ENCODE peak calls at places on chromosomes 11 and 22, in ten cellular contexts. J is heart right ventricle, S is HepG2, O is mucosa of descending colon, U is kidney, X is A549, H is lower lobe of right lung, G is tibial artery, R is endothelial cell of umbilical vein, L is right cardiac atrium. A is an unnamed sample. For H3K4me1 and H3K9me3, the result is how much of the 10 kb centered on the place peaks cover.

GRCh38 chr11:100573911-100574513 is 113.1 kb upstream of the ARHGAP42 start:
- DNase-seq in J (no peak), S (no peak), O (no peak), U (no peak), X (no peak), H (no peak), G (no peak), R (no peak), L (no peak), A (no peak)

GRCh38 chr11:12540913-12541587 is 133.2 kb upstream of the TEAD1 start:
- DNase-seq in J (no peak), S (no peak), O (no peak), U (no peak), X (peak), H (no peak), G (peak), R (no peak), L (no peak), A (no peak)

GRCh38 chr11:72238040-72238450 is 5.9 kb downstream of the PHOX2A start:
- DNase-seq in J (no peak), S (peak), O (peak), U (no peak), X (peak), H (peak), G (no peak), R (peak), L (peak), A (peak)

GRCh38 chr11:45530111-45530510 is 135.3 kb downstream of the CHST1 start:
- DNase-seq in J (no peak), S (no peak), O (no peak), U (no peak), X (no peak), H (no peak), G (no peak), R (no peak), L (no peak), A (no peak)

GRCh38 chr22:25068701-25069100 is 116.2 kb downstream of the KIAA1671 start:
- DNase-seq in J (no peak), S (no peak), O (no peak), U (no peak), X (no peak), H (no peak), G (no peak), R (no peak), L (no peak), A (no peak)

GRCh38 chr11:123303924-123304323 is 108.9 kb upstream of the CLMP start:
- DNase-seq in J (no peak), S (no peak), O (no peak), U (no peak), X (no peak), H (no peak), G (no peak), R (no peak), L (no peak), A (no peak)

GRCh38 chr11:6251120-6251733 is 8.4 kb upstream of the CCKBR start:
- DNase-seq in J (peak), S (peak), O (peak), U (peak), X (peak), H (peak), G (peak), R (peak), L (peak), A (peak)

GRCh38 chr22:26480611-26480932 is 3.0 kb downstream of the HPS4 start:
- DNase-seq in J (no peak), S (no peak), O (no peak), U (no peak), X (no peak), H (no peak), G (peak), R (no peak), L (no peak), A (no peak)

GRCh38 chr11:45669146-45669545 is 3.7 kb upstream of the CHST1 start:
- DNase-seq in J (no peak), S (no peak), O (no peak), U (peak), X (no peak), H (no peak), G (no peak), R (no peak), L (no peak), A (no peak)

GRCh38 chr11:61913699-61914395 is 3.5 kb downstream of the RAB3IL1 start:
- DNase-seq in J (no peak), S (no peak), O (no peak), U (no peak), X (no peak), H (no peak), G (no peak), R (no peak), L (no peak), A (no peak)

GRCh38 chr22:44381761-44382454 is 69.2 kb upstream of the SHISAL1 start:
- DNase-seq in J (no peak), S (no peak), O (no peak), U (peak), X (no peak), H (peak), G (no peak), R (no peak), L (no peak), A (peak)

GRCh38 chr11:83691387-83692088 is 405.4 kb upstream of the CCDC90B start:
- DNase-seq in J (no peak), S (no peak), O (no peak), U (no peak), X (no peak), H (no peak), G (no peak), R (peak), L (peak), A (no peak)

GRCh38 chr11:117828641-117829368 is 4.3 kb upstream of the FXYD2 start:
- DNase-seq in J (no peak), S (no peak), O (peak), U (peak), X (peak), H (peak), G (peak), R (peak), L (peak), A (peak)

GRCh38 chr11:127492025-127492424 is 491.5 kb upstream of the KIRREL3 start:
- DNase-seq in J (no peak), S (no peak), O (no peak), U (no peak), X (no peak), H (no peak), G (no peak), R (no peak), L (no peak), A (no peak)

GRCh38 chr11:79419120-79419519 is 21.7 kb downstream of the TENM4 start:
- DNase-seq in J (no peak), S (peak), O (peak), U (no peak), X (peak), H (no peak), G (no peak), R (no peak), L (no peak), A (peak)

GRCh38 chr11:67463186-67463585 is 5.9 kb downstream of the TMEM134 start:
- DNase-seq in J (no peak), S (no peak), O (no peak), U (peak), X (no peak), H (no peak), G (peak), R (no peak), L (no peak), A (no peak)

DNA sequence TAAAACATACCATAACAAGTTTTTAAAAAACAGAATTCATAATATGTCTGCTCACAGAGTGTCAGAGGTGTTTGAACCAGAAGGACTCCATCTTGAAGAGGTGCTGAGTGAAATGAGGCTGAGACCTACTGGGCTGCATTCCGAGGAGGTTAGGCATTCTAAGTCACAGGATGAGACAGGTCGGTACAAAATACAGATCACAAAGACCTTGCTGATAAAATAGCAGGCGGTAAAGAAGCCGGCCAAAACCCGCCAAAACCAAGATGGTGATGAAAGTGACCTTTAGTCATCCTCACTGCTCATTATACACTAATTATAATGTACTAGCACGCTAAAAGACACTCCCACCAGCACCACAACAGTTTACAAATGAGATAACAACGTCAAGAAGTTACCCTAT is 116.4 kb downstream of the ARHGAP32 start:
- DNase-seq in J (no peak), S (no peak), O (no peak), U (peak), X (no peak), H (no peak), G (no peak), R (no peak), L (no peak), A (no peak)
- H3K4me1 ChIP-seq in J (under half), S (under half), O (under half), U (under half), X (under half), H (under half), G (under half), R (under half), L (under half), A (under half)

GRCh38 chr22:48262596-48263430 is 1500.4 kb downstream of the TBC1D22A start:
- DNase-seq in J (no peak), S (no peak), O (no peak), U (no peak), X (no peak), H (no peak), G (peak), R (no peak), L (no peak), A (no peak)

GRCh38 chr22:48263431-48263765 is 1500.9 kb downstream of the TBC1D22A start:
- DNase-seq in J (no peak), S (no peak), O (no peak), U (no peak), X (no peak), H (no peak), G (no peak), R (no peak), L (no peak), A (no peak)

GRCh38 chr22:48265000-48265625 is 1502.7 kb downstream of the TBC1D22A start:
- DNase-seq in J (no peak), S (no peak), O (no peak), U (no peak), X (no peak), H (no peak), G (no peak), R (no peak), L (no peak), A (no peak)

GRCh38 chr22:48263791-48264351 is 1501.4 kb downstream of the TBC1D22A start:
- DNase-seq in J (no peak), S (no peak), O (no peak), U (no peak), X (no peak), H (no peak), G (no peak), R (no peak), L (no peak), A (no peak)

GRCh38 chr22:48264586-48264985 is 1502.1 kb downstream of the TBC1D22A start:
- DNase-seq in J (no peak), S (no peak), O (no peak), U (no peak), X (no peak), H (no peak), G (no peak), R (no peak), L (no peak), A (no peak)
- H3K9me3 ChIP-seq in J (under half), S (under half), O (under half), U (under half), X (under half), H (under half), G (under half), R (under half), L (under half), A (under half)

DNA sequence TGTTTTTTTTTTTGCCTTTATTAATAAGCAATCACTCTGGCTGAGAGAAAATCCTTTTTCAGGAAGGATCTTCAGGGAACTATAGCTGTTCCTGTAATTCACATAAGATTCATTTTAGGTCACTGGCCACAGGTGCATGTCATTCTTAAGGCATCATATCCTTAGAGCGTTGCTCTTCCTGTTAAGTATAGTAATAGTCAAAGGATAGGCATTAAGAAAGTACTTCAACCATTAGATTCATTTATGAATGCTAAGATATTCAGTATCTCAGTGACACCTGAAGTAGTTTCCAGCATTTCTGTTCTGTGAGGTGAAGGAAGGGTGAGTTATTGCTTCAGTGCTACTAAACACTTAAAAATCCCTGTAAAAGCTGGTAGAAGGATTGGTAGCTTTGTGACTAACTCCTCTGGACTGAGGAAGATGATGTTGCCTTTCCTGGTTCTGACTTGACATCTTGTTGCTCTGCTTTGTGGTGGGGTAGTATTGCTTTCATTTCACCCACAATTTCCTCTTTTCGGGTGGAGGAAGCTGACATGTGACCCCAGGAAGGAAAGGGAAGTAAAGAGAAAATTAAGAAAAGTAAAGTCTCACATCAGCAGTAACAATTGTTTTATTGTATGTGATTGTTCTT is 34.7 kb downstream of the RNF169 start:
- DNase-seq in J (no peak), S (no peak), O (peak), U (no peak), X (no peak), H (no peak), G (no peak), R (peak), L (no peak), A (no peak)
- H3K4me1 ChIP-seq in J (under half), S (under half), O (under half), U (under half), X (under half), H (under half), G (under half), R (under half), L (under half), A (half or more)

DNA sequence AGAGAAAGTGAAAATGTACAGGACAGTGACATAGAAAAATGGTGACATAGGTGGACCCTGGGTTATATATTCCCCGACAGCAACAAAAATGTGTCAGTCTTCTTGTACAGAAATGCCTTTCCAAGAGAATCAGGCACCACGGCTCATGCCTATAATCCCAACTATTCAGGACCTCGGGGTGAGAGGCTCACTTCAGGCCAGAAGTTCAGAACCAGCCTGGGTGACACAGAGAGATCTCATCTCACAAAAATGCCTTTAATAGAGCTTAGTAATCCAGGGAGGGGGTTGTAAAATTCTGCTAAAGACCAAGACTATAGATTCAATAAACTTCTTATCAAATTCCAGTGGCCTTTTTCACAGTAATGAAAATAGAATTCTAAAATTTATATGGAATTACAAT is 10.7 kb downstream of the ZNF195 start:
- DNase-seq in J (no peak), S (no peak), O (no peak), U (no peak), X (no peak), H (no peak), G (no peak), R (no peak), L (no peak), A (no peak)
- H3K9me3 ChIP-seq in J (under half), S (under half), O (under half), U (under half), X (half or more), H (under half), G (under half), R (under half), L (under half), A (under half)

DNA sequence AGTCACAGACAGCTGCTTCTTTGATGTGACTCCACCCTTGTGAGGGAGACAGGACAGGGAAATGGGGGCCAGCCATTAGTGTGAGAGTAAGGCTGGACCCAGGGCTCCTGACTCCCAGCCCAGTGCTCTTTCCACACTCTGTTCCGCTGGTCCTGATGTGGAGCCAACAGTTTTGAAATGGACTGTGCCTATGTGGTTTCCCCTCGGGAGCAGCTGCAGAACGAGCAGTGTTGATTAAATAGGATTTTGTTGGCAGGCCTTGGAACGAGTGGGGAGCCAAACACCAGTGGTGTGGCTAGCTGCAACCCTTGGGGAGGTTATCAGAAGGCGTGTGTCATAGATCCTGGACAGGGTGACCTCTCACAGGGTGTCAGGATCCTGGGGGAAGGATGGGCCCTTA is 66.5 kb upstream of the AMPD3 start:
- DNase-seq in J (no peak), S (no peak), O (no peak), U (no peak), X (no peak), H (no peak), G (peak), R (no peak), L (peak), A (no peak)
- H3K4me1 ChIP-seq in J (under half), S (under half), O (under half), U (under half), X (under half), H (under half), G (under half), R (under half), L (under half), A (under half)

DNA sequence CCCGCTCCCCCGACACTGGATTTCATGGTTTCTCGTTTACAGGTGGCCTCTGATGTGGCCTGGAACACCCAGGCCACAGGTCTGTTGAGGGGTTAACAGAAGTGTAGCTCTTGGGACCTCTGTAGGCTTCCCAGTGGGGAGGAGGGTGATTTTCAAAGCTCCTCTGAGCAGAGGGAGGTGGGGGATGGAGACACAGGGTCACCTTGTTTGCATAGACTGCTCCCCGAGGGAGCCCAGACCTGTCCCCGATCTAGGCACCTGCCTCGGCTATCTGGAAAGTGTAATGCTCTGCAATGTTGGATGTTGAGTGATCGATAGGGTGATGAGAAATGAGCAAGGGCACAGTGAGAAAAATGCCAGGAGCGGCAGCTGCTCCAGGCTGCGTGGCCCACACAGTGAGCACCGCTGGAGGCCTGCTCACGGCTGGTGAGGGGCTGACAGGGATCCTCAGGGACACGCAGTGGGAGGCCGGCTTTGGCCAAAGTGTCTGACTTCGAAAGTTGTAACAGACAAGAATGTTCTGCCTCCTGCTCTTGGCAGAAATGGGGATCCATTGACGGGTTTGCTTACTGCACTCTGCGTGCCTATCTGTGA is 594.1 kb downstream of the BRD1 start:
- DNase-seq in J (no peak), S (no peak), O (no peak), U (no peak), X (no peak), H (no peak), G (peak), R (no peak), L (no peak), A (no peak)
- H3K9me3 ChIP-seq in J (under half), S (under half), O (under half), U (under half), X (under half), H (under half), G (under half), R (under half), L (under half), A (under half)

GRCh38 chr11:43694477-43694876 is 13.9 kb downstream of the HSD17B12 start:
- DNase-seq in J (no peak), S (no peak), O (no peak), U (no peak), X (no peak), H (no peak), G (no peak), R (no peak), L (no peak), A (no peak)
- H3K4me1 ChIP-seq in J (under half), S (under half), O (under half), U (under half), X (under half), H (under half), G (under half), R (under half), L (under half), A (under half)

GRCh38 chr22:48358886-48359612 is 1468.6 kb downstream of the BRD1 start:
- DNase-seq in J (no peak), S (no peak), O (no peak), U (peak), X (no peak), H (no peak), G (no peak), R (no peak), L (no peak), A (no peak)

GRCh38 chr22:48359613-48359965 is 1468.1 kb downstream of the BRD1 start:
- DNase-seq in J (no peak), S (no peak), O (no peak), U (no peak), X (no peak), H (no peak), G (no peak), R (no peak), L (no peak), A (no peak)

GRCh38 chr22:48357961-48358360 is 1469.7 kb downstream of the BRD1 start:
- DNase-seq in J (no peak), S (no peak), O (no peak), U (peak), X (no peak), H (peak), G (no peak), R (no peak), L (no peak), A (no peak)

GRCh38 chr22:48356731-48357130 is 1470.9 kb downstream of the BRD1 start:
- DNase-seq in J (no peak), S (no peak), O (no peak), U (peak), X (no peak), H (no peak), G (no peak), R (no peak), L (no peak), A (no peak)

GRCh38 chr22:48357196-48357595 is 1470.5 kb downstream of the BRD1 start:
- DNase-seq in J (no peak), S (no peak), O (no peak), U (no peak), X (no peak), H (no peak), G (no peak), R (no peak), L (no peak), A (no peak)
- H3K9me3 ChIP-seq in J (under half), S (under half), O (under half), U (under half), X (under half), H (under half), G (under half), R (under half), L (under half), A (under half)

DNA sequence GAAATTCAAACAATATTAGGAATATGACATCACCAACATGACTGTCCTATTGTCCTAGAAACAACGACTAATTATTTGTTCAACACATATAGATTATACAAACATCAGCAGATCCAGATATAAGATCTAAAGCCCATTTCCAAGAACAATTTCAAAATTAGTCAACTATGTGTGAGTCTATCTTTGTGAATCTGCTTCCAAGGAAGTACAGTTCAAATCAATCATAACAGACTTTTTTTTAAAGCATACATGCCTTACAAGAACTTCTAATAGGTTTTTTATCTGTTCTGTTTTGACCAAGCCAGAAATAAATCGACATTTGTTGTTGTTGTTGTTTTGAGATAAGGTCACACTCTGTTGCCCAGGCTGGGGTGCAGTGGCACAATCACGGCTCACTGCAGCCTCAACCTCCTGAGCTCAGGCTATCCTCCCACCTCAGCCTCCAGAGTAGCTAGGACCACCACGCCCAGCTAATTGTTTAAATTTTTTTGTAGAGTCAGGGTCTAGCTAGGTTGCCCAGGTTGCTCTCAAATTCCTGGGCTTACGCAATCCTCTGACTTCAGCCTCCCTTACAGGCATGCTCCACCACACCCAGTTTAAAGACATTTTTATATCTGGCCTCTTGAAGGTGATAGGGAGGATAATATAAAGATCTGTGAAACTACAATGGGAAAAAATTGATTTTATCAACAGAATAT is 54.8 kb downstream of the DENND5A start:
- DNase-seq in J (no peak), S (no peak), O (no peak), U (no peak), X (no peak), H (no peak), G (no peak), R (no peak), L (no peak), A (no peak)
- H3K4me1 ChIP-seq in J (half or more), S (under half), O (under half), U (under half), X (under half), H (under half), G (under half), R (under half), L (under half), A (under half)

A was measured in left lung.